ENCODE peak calls at places on chromosomes 5 and 9, in five cellular contexts. G is stomach, I is spleen, Q is uterus, C is erythroblast. V is an unnamed sample.

GRCh38 chr9:131228988-131229387 is 47.3 kb downstream of the FAM78A start:
- DNase-seq in G (no peak), I (no peak), Q (no peak), C (no peak), V (no peak)

GRCh38 chr5:38465045-38465444 is 91.4 kb downstream of the LIFR start:
- DNase-seq in G (no peak), I (no peak), Q (no peak), C (no peak), V (no peak)

GRCh38 chr5:78587775-78588291 is 60.7 kb downstream of the LHFPL2 start:
- DNase-seq in G (no peak), I (no peak), Q (no peak), C (peak), V (no peak)

GRCh38 chr9:127162046-127162445 is 39.6 kb upstream of the ANGPTL2 start:
- DNase-seq in G (no peak), I (no peak), Q (peak), C (no peak), V (no peak)

GRCh38 chr5:97101189-97101910 is 41.1 kb downstream of the LIX1 start:
- DNase-seq in G (no peak), I (no peak), Q (no peak), C (no peak), V (no peak)

GRCh38 chr9:101736723-101737122 is 1.7 kb downstream of the GRIN3A start:
- DNase-seq in G (no peak), I (no peak), Q (no peak), C (no peak), V (no peak)

GRCh38 chr5:14213813-14214585 is 70.9 kb downstream of the TRIO start:
- DNase-seq in G (no peak), I (no peak), Q (no peak), C (no peak), V (no peak)

GRCh38 chr5:62143268-62144229 is 162.5 kb upstream of the KIF2A start:
- DNase-seq in G (no peak), I (no peak), Q (no peak), C (peak), V (no peak)

GRCh38 chr5:42583322-42583721 is 160.1 kb downstream of the GHR start:
- DNase-seq in G (peak), I (no peak), Q (peak), C (peak), V (peak)

GRCh38 chr5:146040559-146040958 is 64.8 kb downstream of the PLAC8L1 start:
- DNase-seq in G (peak), I (no peak), Q (no peak), C (peak), V (no peak)

GRCh38 chr9:113579270-113580040 is 115.9 kb downstream of the RGS3 start:
- DNase-seq in G (peak), I (peak), Q (no peak), C (peak), V (no peak)

GRCh38 chr5:72587909-72588308 is 80.7 kb upstream of the ZNF366 start:
- DNase-seq in G (no peak), I (no peak), Q (no peak), C (no peak), V (no peak)

DNA sequence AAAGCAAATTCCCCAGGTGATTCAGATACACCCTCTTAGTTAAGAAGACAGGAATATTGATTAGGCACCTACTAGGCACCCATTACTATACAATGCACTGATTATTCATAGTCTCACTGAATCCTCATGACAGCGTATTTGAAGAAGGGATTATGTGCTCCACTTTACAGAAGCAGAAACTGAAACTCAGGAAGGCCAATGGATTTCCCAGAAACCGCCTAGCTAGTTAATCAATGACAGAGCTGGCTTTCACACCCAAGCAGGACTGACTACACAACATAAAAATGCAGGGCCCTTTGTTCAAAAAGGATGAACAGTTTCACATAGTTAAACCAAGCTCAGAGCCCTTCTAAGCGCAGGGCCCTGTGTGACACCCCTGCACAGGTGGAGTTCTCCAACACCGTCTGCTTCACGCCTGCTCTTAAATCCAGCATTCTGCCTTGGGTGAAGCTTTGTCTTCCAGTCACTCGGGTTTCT is 117.3 kb downstream of the TTLL11 start:
- DNase-seq in G (peak), I (no peak), Q (no peak), C (no peak), V (no peak)
- TF ChIP-seq POLR2A in G (no peak), I (no peak), Q (no peak), C (no peak), V (no peak)

GRCh38 chr5:52989025-52989780 is at the start of gene ITGA2:
- DNase-seq in G (peak), I (peak), Q (peak), C (no peak), V (peak)
- TF ChIP-seq POLR2A in G (no peak), I (no peak), Q (no peak), C (no peak), V (no peak)

DNA sequence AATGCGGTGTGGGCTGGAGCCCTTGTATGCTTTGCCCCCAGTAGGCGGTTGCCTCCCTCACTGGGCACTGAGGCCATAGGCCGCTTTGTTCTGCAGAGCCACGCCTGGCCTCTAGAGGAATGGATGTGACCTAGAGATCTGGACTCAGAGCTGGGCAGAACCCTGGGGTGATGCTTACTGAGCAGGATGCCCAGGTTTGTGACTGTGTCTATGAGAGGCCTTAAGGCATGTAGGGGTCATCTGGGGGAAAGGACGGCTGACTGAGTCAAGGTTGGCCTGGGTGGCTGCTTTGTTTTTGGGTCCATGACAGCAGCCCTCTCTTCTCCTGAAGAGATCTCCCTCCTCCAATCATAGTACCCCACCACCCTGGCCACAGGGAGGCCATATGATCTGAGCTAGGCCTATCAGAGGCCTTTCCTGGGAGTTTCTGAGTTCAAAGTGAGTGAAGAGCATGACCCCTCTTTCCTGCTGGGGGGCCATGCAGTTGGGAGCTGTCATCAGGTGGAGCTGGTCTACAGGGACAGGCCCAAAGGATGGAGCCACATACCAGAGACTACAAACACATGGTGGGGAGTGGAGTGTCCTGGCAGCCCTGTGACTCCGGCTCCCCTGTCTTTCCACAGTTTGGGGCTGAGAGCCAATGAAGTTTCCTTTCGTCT is 165.5 kb downstream of the AUH start:
- DNase-seq in G (no peak), I (no peak), Q (no peak), C (no peak), V (no peak)
- TF ChIP-seq POLR2A in G (no peak), I (no peak), Q (no peak), C (no peak), V (no peak)

GRCh38 chr9:133088146-133088750 is 26.5 kb downstream of the CEL start:
- DNase-seq in G (no peak), I (no peak), Q (no peak), C (no peak), V (no peak)
- TF ChIP-seq POLR2A in G (no peak), I (no peak), Q (no peak), C (no peak), V (no peak)

GRCh38 chr5:133467712-133468463 is 144.5 kb downstream of the FSTL4 start:
- DNase-seq in G (peak), I (no peak), Q (no peak), C (no peak), V (no peak)

GRCh38 chr5:133469252-133469651 is 143.1 kb downstream of the FSTL4 start:
- DNase-seq in G (no peak), I (no peak), Q (no peak), C (no peak), V (no peak)

GRCh38 chr5:133471699-133472098 is 140.6 kb downstream of the FSTL4 start:
- DNase-seq in G (no peak), I (no peak), Q (no peak), C (no peak), V (no peak)

GRCh38 chr5:133467325-133467700 is 145.0 kb downstream of the FSTL4 start:
- DNase-seq in G (peak), I (no peak), Q (no peak), C (no peak), V (no peak)

GRCh38 chr5:133469846-133470245 is 142.5 kb downstream of the FSTL4 start:
- DNase-seq in G (no peak), I (no peak), Q (no peak), C (no peak), V (no peak)
- TF ChIP-seq POLR2A in G (no peak), I (no peak), Q (no peak), C (no peak), V (no peak)

GRCh38 chr9:95311956-95312355 is 5.6 kb downstream of the FANCC start:
- DNase-seq in G (no peak), I (no peak), Q (no peak), C (no peak), V (no peak)
- TF ChIP-seq POLR2A in G (no peak), I (no peak), Q (no peak), C (no peak), V (no peak)

DNA sequence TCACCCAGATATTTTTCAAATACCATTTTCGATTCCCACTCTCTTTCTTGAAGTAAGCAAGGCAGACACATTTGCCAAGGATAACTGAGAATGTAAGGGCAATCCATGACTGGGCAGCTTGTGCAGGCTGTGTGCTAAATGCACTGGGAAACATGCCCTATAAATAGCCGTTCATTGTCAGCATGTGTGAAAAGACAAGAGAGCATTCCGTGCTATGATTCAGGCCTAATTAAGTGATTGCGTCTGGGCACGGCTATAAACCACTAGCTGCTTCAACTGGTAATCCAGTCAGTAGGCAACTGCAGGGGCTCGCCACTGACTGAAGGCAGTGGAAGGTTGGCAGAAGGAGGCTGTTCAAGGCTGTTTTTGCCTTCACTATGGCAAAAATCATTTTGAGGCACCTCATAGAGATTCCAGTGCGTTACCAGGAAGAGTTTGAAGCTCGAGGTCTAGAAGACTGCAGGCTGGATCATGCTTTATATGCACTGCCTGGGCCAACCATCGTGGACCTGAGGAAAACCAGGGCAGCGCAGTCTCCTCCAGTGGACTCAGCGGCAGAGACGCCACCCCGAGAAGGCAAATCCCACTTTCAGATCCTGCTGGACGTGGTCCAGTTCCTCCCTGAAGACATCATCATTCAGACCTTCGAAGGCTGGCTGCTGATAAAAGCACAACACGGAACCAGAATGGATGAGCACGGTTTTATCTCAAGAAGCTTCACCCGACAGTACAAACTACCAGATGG is at the start of gene HSPB3:
- DNase-seq in G (no peak), I (no peak), Q (peak), C (no peak), V (no peak)
- TF ChIP-seq POLR2A in G (no peak), I (no peak), Q (no peak), C (no peak), V (no peak)